ENCODE peak calls at places on chromosome 18, in six cellular contexts. A is LHCN-M2, T is HuH-7.5, L is mammary epithelial cell, I is neural crest cell, X is BE2C. J is an unnamed sample.
A peak's percentile ranks its signal among the peaks of the same experiment; 100 is the strongest.

GRCh38 chr18:2655954-2656236 is 369 bp downstream of the SMCHD1 start:
- DNase-seq in X (no peak), I (no peak), L (no peak), T (no peak), A (no peak), J (no peak)

GRCh38 chr18:31486165-31486564 is 11.8 kb upstream of the DSG2 start:
- DNase-seq in I (no peak), A (no peak), T (no peak), X (no peak), L (peak; percentile 83), J (peak; percentile 33)

GRCh38 chr18:75782826-75783225 is 355.3 kb upstream of the SMIM21 start:
- DNase-seq in L (no peak), T (no peak), I (no peak), A (no peak), X (no peak), J (no peak)

GRCh38 chr18:44238911-44239310 is 441.8 kb upstream of the SETBP1 start:
- DNase-seq in A (no peak), L (no peak), I (no peak), T (no peak), X (no peak), J (no peak)

GRCh38 chr18:36468161-36468560 is 170.6 kb downstream of the FHOD3 start:
- DNase-seq in T (no peak), X (peak; percentile 31), L (no peak), A (no peak), I (no peak), J (no peak)

GRCh38 chr18:62828091-62828640 is 112.8 kb downstream of the PHLPP1 start:
- DNase-seq in T (no peak), X (no peak), L (no peak), I (no peak), A (no peak), J (no peak)

GRCh38 chr18:46754188-46754587 is 2.7 kb downstream of the ST8SIA5 start:
- DNase-seq in T (no peak), X (no peak), I (no peak), A (no peak), L (no peak), J (no peak)

GRCh38 chr18:2223859-2224258 is 347.4 kb downstream of the METTL4 start:
- DNase-seq in A (peak; percentile 49), L (peak; percentile 50), X (peak; percentile 2), T (no peak), I (peak; percentile 18), J (peak; percentile 13)

GRCh38 chr18:2883137-2883671 is 36.4 kb downstream of the EMILIN2 start:
- DNase-seq in A (no peak), T (no peak), I (no peak), X (no peak), L (no peak), J (no peak)

GRCh38 chr18:13800505-13801259 is 23.3 kb upstream of the MC5R start:
- DNase-seq in X (peak; percentile 57), T (peak; percentile 83), L (peak; percentile 81), I (peak; percentile 36), A (peak; percentile 45), J (peak; percentile 79)

GRCh38 chr18:7520200-7520780 is 46.8 kb upstream of the PTPRM start:
- DNase-seq in A (no peak), T (no peak), L (no peak), I (no peak), X (no peak), J (no peak)

GRCh38 chr18:44680271-44681038 is at the start of gene SETBP1:
- DNase-seq in A (peak; percentile 54), T (peak; percentile 72), L (peak; percentile 74), X (peak; percentile 77), I (peak; percentile 57), J (peak; percentile 52)